ENCODE peak calls at places on chromosome 11, in nine cellular contexts. T is astrocyte of the spinal cord; S is cardiac fibroblast; J is heart left ventricle; E is GM12864; A is pancreas; V is A673; U is CD8-positive, alpha-beta T cell; B is body of pancreas. W is an unnamed sample.

GRCh38 chr11:109772846-109773400 is 320.3 kb upstream of the ZC3H12C start:
- DNase-seq in T (no peak), S (no peak), J (no peak), E (no peak), A (no peak), V (no peak), U (no peak), B (peak; percentile 54), W (no peak)

GRCh38 chr11:68528630-68529029 is 68.1 kb downstream of the PPP6R3 start:
- DNase-seq in T (no peak), S (peak; percentile 39), J (no peak), E (no peak), A (no peak), V (peak; percentile 23), U (peak; percentile 9), B (no peak), W (no peak)

GRCh38 chr11:68946416-68947090 is 34.2 kb downstream of the MRGPRD start:
- DNase-seq in T (peak; percentile 89), S (peak; percentile 93), J (peak; percentile 24), E (no peak), A (no peak), V (no peak), U (no peak), B (peak; percentile 30), W (no peak)

GRCh38 chr11:126637800-126638175 is 282.3 kb downstream of the ST3GAL4 start:
- DNase-seq in T (peak; percentile 95), S (peak; percentile 66), J (no peak), E (no peak), A (no peak), V (peak; percentile 64), U (no peak), B (no peak), W (no peak)

GRCh38 chr11:67367014-67367835 is 6.2 kb downstream of the CLCF1 start:
- DNase-seq in T (no peak), S (peak; percentile 79), J (no peak), E (no peak), A (peak; percentile 61), V (no peak), U (no peak), B (no peak), W (no peak)

GRCh38 chr11:26319906-26320305 is 12.0 kb upstream of the ANO3 start:
- DNase-seq in T (peak; percentile 53), S (peak; percentile 30), J (no peak), E (no peak), A (no peak), V (peak; percentile 4), U (no peak), B (no peak), W (no peak)

GRCh38 chr11:86553322-86553721 is 119.1 kb downstream of the ME3 start:
- DNase-seq in T (no peak), S (no peak), J (no peak), E (no peak), A (no peak), V (no peak), U (no peak), B (no peak), W (no peak)

GRCh38 chr11:70615036-70615875 is 216.9 kb downstream of the CTTN start:
- DNase-seq in T (no peak), S (no peak), J (no peak), E (no peak), A (no peak), V (no peak), U (no peak), B (no peak), W (no peak)

GRCh38 chr11:111764621-111765020 is 1.6 kb downstream of the PPP2R1B start:
- DNase-seq in T (no peak), S (peak; percentile 6), J (no peak), E (no peak), A (no peak), V (peak; percentile 17), U (no peak), B (no peak), W (no peak)

GRCh38 chr11:111765320-111765983 is 737 bp downstream of the PPP2R1B start:
- DNase-seq in T (peak; percentile 31), S (no peak), J (peak; percentile 28), E (no peak), A (no peak), V (no peak), U (no peak), B (peak; percentile 65), W (peak; percentile 25)

GRCh38 chr11:111761056-111761455 is 5.1 kb downstream of the PPP2R1B start:
- DNase-seq in T (no peak), S (no peak), J (no peak), E (no peak), A (no peak), V (no peak), U (no peak), B (peak; percentile 59), W (no peak)

GRCh38 chr11:111762526-111762925 is 3.7 kb downstream of the PPP2R1B start:
- DNase-seq in T (no peak), S (no peak), J (no peak), E (no peak), A (no peak), V (no peak), U (no peak), B (no peak), W (no peak)

DNA sequence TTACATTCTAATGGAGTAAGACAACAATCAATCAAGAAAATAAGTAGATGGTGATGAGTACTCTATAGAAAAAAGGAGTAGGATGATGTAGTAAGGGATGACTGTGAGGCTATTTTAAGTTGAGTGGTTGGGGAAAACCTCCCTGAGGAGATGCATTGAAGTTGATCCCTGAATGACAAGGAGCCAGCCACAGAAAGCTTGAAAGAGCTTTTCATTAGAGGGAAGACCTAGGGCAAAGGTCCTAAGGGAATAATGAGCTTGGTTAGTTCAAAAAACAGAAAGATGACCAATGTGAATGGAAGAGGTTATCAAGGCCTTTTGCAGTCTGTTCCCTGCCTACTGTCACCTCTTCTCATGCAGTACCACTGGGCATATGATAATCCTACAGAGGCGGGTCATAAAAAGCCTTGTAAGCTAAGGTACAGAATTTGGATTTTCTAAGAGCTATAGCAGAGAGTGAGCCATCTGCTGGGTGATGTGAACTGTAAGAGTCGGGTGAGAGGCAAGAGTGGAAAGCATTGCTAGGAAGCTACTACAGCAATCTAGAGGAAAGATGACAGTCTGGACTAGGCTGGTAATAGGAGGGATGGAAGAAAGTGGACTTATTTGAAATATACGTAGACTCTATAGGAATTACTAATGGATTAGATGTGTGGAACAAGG is 3.1 kb downstream of the PPP2R1B start:
- DNase-seq in T (peak; percentile 25), S (peak; percentile 48), J (no peak), E (no peak), A (no peak), V (peak; percentile 38), U (no peak), B (no peak), W (no peak)
- TF ChIP-seq CTCF in T (peak; percentile 34), S (peak; percentile 17), J (no peak), E (no peak), A (no peak), V (peak; percentile 40), U (no peak), B (no peak), W (no peak)

DNA sequence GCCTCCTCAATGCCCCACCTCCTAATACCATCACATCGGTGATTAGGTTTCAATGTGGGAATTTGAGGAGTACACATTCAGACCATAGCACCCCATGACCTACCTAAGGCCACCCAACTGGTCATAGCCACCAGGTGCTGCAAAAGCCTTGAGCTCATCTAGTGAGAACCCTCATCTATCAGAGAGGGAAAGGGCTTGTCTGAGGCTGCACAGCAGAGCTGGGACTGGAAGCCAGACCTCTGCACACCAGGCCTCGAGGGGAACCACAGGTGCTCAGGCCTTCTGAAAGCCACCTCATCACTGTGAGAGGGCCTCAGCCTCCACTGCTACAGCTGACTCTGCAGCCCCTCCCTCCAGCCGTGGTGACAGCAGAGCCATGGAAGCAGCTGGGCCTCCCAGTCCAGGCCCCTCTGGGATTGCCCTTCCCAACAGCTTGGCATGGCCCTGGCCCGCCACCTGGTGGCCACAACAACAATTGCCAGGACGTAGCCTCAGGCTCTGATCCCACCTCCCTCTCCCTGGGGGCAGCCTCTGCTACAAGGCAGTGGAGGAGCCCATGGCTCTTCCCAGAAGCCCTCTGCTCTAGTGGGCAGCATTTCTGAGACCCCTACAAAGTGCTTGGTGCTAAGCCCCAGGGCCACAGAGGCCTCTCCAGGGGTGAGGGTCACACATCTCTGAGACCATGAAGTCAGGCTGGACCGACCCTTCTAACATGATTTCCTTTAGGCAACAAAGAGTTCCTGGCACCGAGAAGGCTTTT is 41.0 kb upstream of the PRDM11 start:
- DNase-seq in T (peak; percentile 66), S (peak; percentile 87), J (peak; percentile 88), E (peak; percentile 3), A (peak; percentile 76), V (peak; percentile 95), U (peak; percentile 66), B (peak; percentile 77), W (peak; percentile 82)
- TF ChIP-seq CTCF in T (peak; percentile 94), S (peak; percentile 96), J (peak; percentile 93), E (peak; percentile 96), A (peak; percentile 92), V (peak; percentile 100), U (peak; percentile 87), B (peak; percentile 93), W (peak; percentile 90)

GRCh38 chr11:34064291-34064690 is 12.8 kb downstream of the CAPRIN1 start:
- DNase-seq in T (no peak), S (no peak), J (no peak), E (no peak), A (no peak), V (peak; percentile 59), U (no peak), B (no peak), W (no peak)

GRCh38 chr11:34063061-34063795 is 11.7 kb downstream of the CAPRIN1 start:
- DNase-seq in T (no peak), S (no peak), J (no peak), E (no peak), A (no peak), V (peak; percentile 68), U (no peak), B (no peak), W (no peak)

GRCh38 chr11:34067383-34068065 is 16.0 kb downstream of the CAPRIN1 start:
- DNase-seq in T (no peak), S (no peak), J (no peak), E (no peak), A (no peak), V (no peak), U (no peak), B (no peak), W (no peak)

GRCh38 chr11:34068098-34068497 is 16.6 kb downstream of the CAPRIN1 start:
- DNase-seq in T (peak; percentile 72), S (peak; percentile 76), J (no peak), E (no peak), A (no peak), V (peak; percentile 88), U (no peak), B (no peak), W (no peak)

GRCh38 chr11:34065505-34066203 is 14.1 kb downstream of the CAPRIN1 start:
- DNase-seq in T (peak; percentile 35), S (no peak), J (no peak), E (no peak), A (no peak), V (peak; percentile 64), U (peak; percentile 19), B (no peak), W (no peak)
- TF ChIP-seq CTCF in T (peak; percentile 33), S (no peak), J (no peak), E (peak; percentile 39), A (no peak), V (peak; percentile 26), U (peak; percentile 44), B (no peak), W (no peak)

DNA sequence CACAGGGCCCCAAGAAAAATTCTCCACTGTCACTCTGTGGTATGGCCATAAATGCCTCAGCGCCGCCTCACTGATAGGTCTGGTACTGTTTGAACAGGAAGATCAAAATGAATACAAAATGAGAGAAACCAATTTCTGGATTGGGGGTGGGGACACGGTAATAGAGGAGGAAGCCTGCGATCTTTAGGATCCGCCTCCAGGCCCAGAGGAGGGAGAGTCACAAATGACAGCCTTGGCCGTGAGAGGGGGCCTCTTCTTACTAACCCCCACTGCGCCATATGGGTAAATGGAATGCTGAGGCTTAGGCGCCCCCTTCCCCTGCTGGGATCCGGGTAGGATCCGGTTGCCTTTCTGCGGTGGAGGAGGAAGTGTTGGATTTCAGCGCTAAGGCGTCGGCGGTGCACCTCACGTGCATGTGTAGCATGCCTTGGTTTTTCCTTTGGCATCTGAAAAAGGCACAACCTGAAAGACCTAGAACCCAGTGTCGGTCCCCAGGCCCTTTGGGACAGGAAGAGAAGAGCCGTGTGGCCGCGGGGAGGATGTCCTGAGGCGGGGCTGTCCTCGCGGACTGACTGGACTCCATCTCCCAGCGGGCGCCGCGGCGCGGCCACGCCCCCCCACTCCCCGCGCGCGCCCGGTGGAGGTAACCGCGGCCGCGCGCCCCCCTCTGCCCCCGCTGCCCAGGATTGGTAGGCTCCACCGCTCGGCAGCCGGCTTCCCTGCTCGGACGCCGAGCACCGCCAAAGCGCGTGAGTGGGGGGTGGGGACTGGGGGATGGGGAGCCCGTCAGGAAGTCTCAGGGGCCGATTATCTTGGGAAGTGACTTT is 718 bp upstream of the MADD start:
- DNase-seq in T (peak; percentile 87), S (peak; percentile 92), J (peak; percentile 94), E (peak; percentile 65), A (peak; percentile 93), V (peak; percentile 99), U (peak; percentile 85), B (peak; percentile 93), W (peak; percentile 89)
- TF ChIP-seq CTCF in T (no peak), S (peak; percentile 28), J (no peak), E (no peak), A (no peak), V (peak; percentile 54), U (peak; percentile 4), B (peak; percentile 26), W (no peak)